ENCODE peak calls at places on chromosomes 12 and 14, in eight cellular contexts. F, B, Y, D, N, U, A and V are unnamed samples.

GRCh38 chr14:40221428-40221827 is 789.2 kb upstream of the FBXO33 start:
- DNase-seq in F (no peak), B (no peak), Y (no peak), D (no peak), N (no peak), U (no peak), A (no peak), V (no peak)

GRCh38 chr12:27754795-27755194 is 25.2 kb upstream of the KLHL42 start:
- DNase-seq in F (no peak), B (no peak), Y (no peak), D (no peak), N (no peak), U (no peak), A (no peak), V (no peak)

GRCh38 chr14:70972107-70972976 is 65.1 kb downstream of the PCNX1 start:
- DNase-seq in F (peak), B (peak), Y (peak), D (peak), N (peak), U (peak), A (peak), V (peak)

GRCh38 chr14:89365071-89365801 is 51.8 kb downstream of the FOXN3 start:
- DNase-seq in F (no peak), B (peak), Y (no peak), D (no peak), N (peak), U (peak), A (no peak), V (no peak)

GRCh38 chr12:69739287-69740191 is 879 bp downstream of the RAB3IP start:
- DNase-seq in F (peak), B (peak), Y (no peak), D (peak), N (peak), U (peak), A (peak), V (no peak)

GRCh38 chr12:5535531-5535930 is 103.6 kb downstream of the NTF3 start:
- DNase-seq in F (no peak), B (no peak), Y (no peak), D (no peak), N (no peak), U (no peak), A (no peak), V (no peak)

GRCh38 chr14:105470812-105471771 is 3.5 kb upstream of the CRIP2 start:
- DNase-seq in F (no peak), B (no peak), Y (no peak), D (no peak), N (no peak), U (peak), A (peak), V (no peak)

GRCh38 chr12:6364037-6364360 is 11.4 kb downstream of the SCNN1A start:
- DNase-seq in F (no peak), B (no peak), Y (no peak), D (no peak), N (peak), U (no peak), A (no peak), V (no peak)

GRCh38 chr14:71498151-71498734 is 434.0 kb upstream of the RGS6 start:
- DNase-seq in F (no peak), B (no peak), Y (no peak), D (no peak), N (no peak), U (no peak), A (no peak), V (peak)

GRCh38 chr12:56358836-56359532 is 923 bp downstream of the STAT2 start:
- DNase-seq in F (no peak), B (peak), Y (peak), D (no peak), N (peak), U (no peak), A (no peak), V (peak)

GRCh38 chr12:115771065-115771464 is 506.4 kb downstream of the MED13L start:
- DNase-seq in F (no peak), B (peak), Y (no peak), D (no peak), N (no peak), U (no peak), A (peak), V (no peak)

GRCh38 chr14:100903672-100904185 is at the start of gene RTL1:
- DNase-seq in F (no peak), B (no peak), Y (no peak), D (no peak), N (no peak), U (no peak), A (no peak), V (no peak)

GRCh38 chr14:100901391-100902183 is 1.9 kb downstream of the RTL1 start:
- DNase-seq in F (no peak), B (no peak), Y (no peak), D (no peak), N (no peak), U (no peak), A (no peak), V (no peak)

GRCh38 chr14:100900837-100901390 is 2.6 kb downstream of the RTL1 start:
- DNase-seq in F (peak), B (peak), Y (no peak), D (peak), N (no peak), U (peak), A (peak), V (no peak)

GRCh38 chr14:100902792-100903191 is 730 bp downstream of the RTL1 start:
- DNase-seq in F (no peak), B (no peak), Y (no peak), D (no peak), N (no peak), U (no peak), A (no peak), V (no peak)

DNA sequence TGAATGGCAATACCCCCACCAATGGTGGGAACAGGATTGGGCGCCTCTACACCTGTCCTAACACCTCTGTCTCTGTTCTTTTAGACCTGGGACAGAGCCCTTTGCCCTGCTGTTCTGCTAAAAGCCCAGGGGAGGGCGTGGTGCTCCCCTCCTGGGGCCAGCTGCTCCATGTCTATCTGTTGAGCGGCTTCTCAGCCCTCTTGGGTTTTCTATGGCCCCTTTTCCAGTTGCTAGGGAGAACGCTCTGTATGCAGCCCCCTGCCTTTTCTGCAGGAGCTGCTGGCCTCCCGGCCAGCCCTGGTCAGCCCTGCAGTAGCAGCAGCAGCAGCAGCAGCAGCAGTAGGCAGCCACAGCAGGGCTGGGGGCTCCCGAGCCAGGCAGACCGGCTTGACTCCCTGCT is 1.2 kb downstream of the RTL1 start:
- DNase-seq in F (no peak), B (no peak), Y (no peak), D (no peak), N (no peak), U (no peak), A (peak), V (no peak)
- TF ChIP-seq CTCF in F (peak), B (no peak), Y (no peak), D (peak), N (no peak), U (no peak), A (peak), V (no peak)

GRCh38 chr12:39390752-39391151 is 52.2 kb downstream of the KIF21A start:
- DNase-seq in F (no peak), B (no peak), Y (no peak), D (no peak), N (no peak), U (no peak), A (no peak), V (no peak)

GRCh38 chr12:39392154-39392925 is 50.6 kb downstream of the KIF21A start:
- DNase-seq in F (no peak), B (no peak), Y (no peak), D (no peak), N (no peak), U (no peak), A (no peak), V (no peak)

GRCh38 chr12:39393890-39394289 is 49.0 kb downstream of the KIF21A start:
- DNase-seq in F (no peak), B (no peak), Y (no peak), D (no peak), N (no peak), U (no peak), A (peak), V (no peak)

GRCh38 chr12:39393179-39393578 is 49.7 kb downstream of the KIF21A start:
- DNase-seq in F (no peak), B (no peak), Y (no peak), D (no peak), N (no peak), U (no peak), A (no peak), V (no peak)

GRCh38 chr12:39395866-39396265 is 47.1 kb downstream of the KIF21A start:
- DNase-seq in F (no peak), B (no peak), Y (no peak), D (no peak), N (no peak), U (no peak), A (no peak), V (no peak)
- TF ChIP-seq CTCF in F (no peak), B (no peak), Y (no peak), D (no peak), N (no peak), U (no peak), A (no peak), V (no peak)

DNA sequence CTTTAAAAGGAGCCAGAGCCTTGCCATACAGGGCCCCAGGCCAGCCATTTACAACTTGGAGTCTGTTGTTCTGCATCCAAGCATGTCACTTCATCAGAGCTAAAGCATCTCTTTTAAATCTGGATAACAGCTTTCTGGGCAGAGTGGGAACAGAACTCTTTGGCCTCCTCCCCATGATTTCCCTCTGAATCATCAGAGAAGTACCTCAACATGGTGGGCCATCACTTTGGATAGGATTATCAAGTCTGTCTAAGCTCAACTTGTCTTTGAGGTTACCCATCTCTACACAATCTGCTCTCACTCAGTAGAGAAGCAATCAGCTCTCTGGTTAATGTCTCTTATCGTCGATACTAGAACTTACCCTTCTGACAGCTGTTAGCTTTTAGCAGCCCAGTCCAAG is 170.9 kb downstream of the SLC6A15 start:
- DNase-seq in F (no peak), B (no peak), Y (no peak), D (no peak), N (no peak), U (no peak), A (no peak), V (no peak)
- TF ChIP-seq CTCF in F (no peak), B (no peak), Y (no peak), D (no peak), N (no peak), U (no peak), A (no peak), V (no peak)

DNA sequence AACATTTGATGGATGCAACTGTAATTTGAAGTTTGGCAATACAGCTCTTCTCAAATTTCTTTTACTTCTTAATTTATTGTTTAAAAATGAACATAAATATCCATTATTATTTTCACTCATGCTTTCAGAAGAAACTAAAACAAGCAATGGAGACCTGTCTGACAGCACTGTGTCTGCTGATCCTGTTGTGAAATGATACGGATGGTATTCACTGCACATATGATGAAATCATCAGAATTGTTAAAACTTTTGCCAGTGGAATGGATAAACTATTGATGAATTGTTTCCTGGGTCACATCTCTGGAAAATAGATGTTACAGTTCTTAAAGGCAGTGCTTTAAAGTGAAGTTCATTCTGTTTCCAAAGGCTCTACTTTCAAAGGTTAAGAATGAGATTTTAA is 59.2 kb downstream of the WASHC4 start:
- DNase-seq in F (no peak), B (no peak), Y (peak), D (no peak), N (no peak), U (no peak), A (no peak), V (peak)
- TF ChIP-seq CTCF in F (no peak), B (no peak), Y (no peak), D (no peak), N (no peak), U (no peak), A (no peak), V (no peak)